ENCODE peak calls at places on chromosomes 1 and 21, in five cellular contexts. C is NAMALWA, B is HEK293T, Q is HCEC 1CT, P is astrocyte of the cerebellum. X is an unnamed sample.

GRCh38 chr1:186738896-186739295 is 58.7 kb upstream of the PTGS2 start:
- DNase-seq in C (no peak), B (no peak), P (no peak), Q (no peak), X (no peak)

GRCh38 chr1:223811634-223812101 is 34.1 kb downstream of the TP53BP2 start:
- DNase-seq in P (no peak), C (peak), B (peak), Q (peak), X (peak)

GRCh38 chr1:187413770-187414169 is 585.0 kb downstream of the PLA2G4A start:
- DNase-seq in P (no peak), Q (peak), B (no peak), C (no peak), X (no peak)

GRCh38 chr1:221166559-221167318 is 287.5 kb downstream of the HLX start:
- DNase-seq in B (no peak), Q (no peak), P (no peak), C (peak), X (no peak)

GRCh38 chr1:70353641-70354331 is 736 bp downstream of the ANKRD13C start:
- DNase-seq in P (peak), Q (peak), C (peak), B (peak), X (no peak)

GRCh38 chr1:115251856-115252255 is 86.2 kb downstream of the NGF start:
- DNase-seq in C (no peak), Q (peak), P (peak), B (no peak), X (peak)

GRCh38 chr1:19903621-19904020 is 19.8 kb downstream of the PLA2G2E start:
- DNase-seq in P (no peak), C (no peak), B (no peak), Q (no peak), X (no peak)

GRCh38 chr21:36879827-36880226 is 86.6 kb downstream of the HLCS start:
- DNase-seq in C (no peak), Q (no peak), P (no peak), B (no peak), X (no peak)

GRCh38 chr1:201703646-201704438 is 125.1 kb upstream of the IPO9 start:
- DNase-seq in B (peak), Q (peak), P (peak), C (peak), X (peak)

GRCh38 chr1:30318413-30318812 is 405.0 kb downstream of the MATN1 start:
- DNase-seq in B (no peak), Q (no peak), C (no peak), P (no peak), X (no peak)

GRCh38 chr1:25651824-25652741 is 35.5 kb downstream of the MAN1C1 start:
- DNase-seq in B (no peak), P (no peak), Q (no peak), C (no peak), X (no peak)

X was measured in smooth muscle cell of the brain vasculature.